ENCODE peak calls at places on chromosomes 16 and 17, in five cellular contexts. One of them, this sample, is unnamed.

GRCh38 chr16:1459967-1460366 is 14.9 kb downstream of the CLCN7 start:
- DNase-seq in amniotic stem cell: no peak
- DNase-seq in coronary artery: no peak
- DNase-seq in breast epithelium: no peak
- DNase-seq in progenitor cell of endocrine pancreas: no peak
- DNase-seq in this sample: no peak

GRCh38 chr17:83175551-83176271 is 96.3 kb downstream of the METRNL start:
- DNase-seq in progenitor cell of endocrine pancreas: no peak
- DNase-seq in coronary artery: no peak
- DNase-seq in amniotic stem cell: no peak
- DNase-seq in breast epithelium: peak; percentile 6
- DNase-seq in this sample: no peak

GRCh38 chr17:42472709-42473521 is 14.2 kb downstream of the ATP6V0A1 start:
- DNase-seq in amniotic stem cell: no peak
- DNase-seq in breast epithelium: no peak
- DNase-seq in coronary artery: no peak
- DNase-seq in progenitor cell of endocrine pancreas: no peak
- DNase-seq in this sample: no peak

GRCh38 chr16:56289412-56289811 is 98.1 kb downstream of the GNAO1 start:
- DNase-seq in amniotic stem cell: no peak
- DNase-seq in breast epithelium: no peak
- DNase-seq in coronary artery: no peak
- DNase-seq in progenitor cell of endocrine pancreas: no peak
- DNase-seq in this sample: no peak

GRCh38 chr17:31388351-31388750 is 3.1 kb upstream of the RAB11FIP4 start:
- DNase-seq in amniotic stem cell: no peak
- DNase-seq in progenitor cell of endocrine pancreas: no peak
- DNase-seq in breast epithelium: no peak
- DNase-seq in coronary artery: no peak
- DNase-seq in this sample: no peak

GRCh38 chr16:48432136-48432535 is 46.9 kb upstream of the SIAH1 start:
- DNase-seq in coronary artery: no peak
- DNase-seq in amniotic stem cell: no peak
- DNase-seq in breast epithelium: no peak
- DNase-seq in progenitor cell of endocrine pancreas: no peak
- DNase-seq in this sample: no peak

GRCh38 chr16:87809150-87809902 is 43.5 kb upstream of the KLHDC4 start:
- DNase-seq in progenitor cell of endocrine pancreas: no peak
- DNase-seq in amniotic stem cell: no peak
- DNase-seq in coronary artery: no peak
- DNase-seq in breast epithelium: no peak
- DNase-seq in this sample: no peak

GRCh38 chr16:18803569-18804462 is 2.5 kb upstream of the ARL6IP1 start:
- DNase-seq in breast epithelium: no peak
- DNase-seq in progenitor cell of endocrine pancreas: no peak
- DNase-seq in coronary artery: no peak
- DNase-seq in amniotic stem cell: no peak
- DNase-seq in this sample: no peak

GRCh38 chr17:7633093-7633492 is 3.2 kb downstream of the SHBG start:
- DNase-seq in breast epithelium: no peak
- DNase-seq in amniotic stem cell: no peak
- DNase-seq in coronary artery: no peak
- DNase-seq in progenitor cell of endocrine pancreas: no peak
- DNase-seq in this sample: no peak

GRCh38 chr17:69870091-69870530 is 204.9 kb upstream of the KCNJ16 start:
- DNase-seq in amniotic stem cell: peak; percentile 20
- DNase-seq in breast epithelium: no peak
- DNase-seq in coronary artery: no peak
- DNase-seq in progenitor cell of endocrine pancreas: no peak
- DNase-seq in this sample: no peak

GRCh38 chr17:80853076-80853475 is 138.6 kb upstream of the CHMP6 start:
- DNase-seq in coronary artery: no peak
- DNase-seq in progenitor cell of endocrine pancreas: no peak
- DNase-seq in amniotic stem cell: no peak
- DNase-seq in breast epithelium: no peak
- DNase-seq in this sample: no peak

GRCh38 chr16:836221-836620 is 35.7 kb upstream of the GNG13 start:
- DNase-seq in amniotic stem cell: no peak
- DNase-seq in progenitor cell of endocrine pancreas: no peak
- DNase-seq in breast epithelium: no peak
- DNase-seq in coronary artery: no peak
- DNase-seq in this sample: no peak

GRCh38 chr16:85370881-85371651 is 242.1 kb upstream of the GSE1 start:
- DNase-seq in amniotic stem cell: no peak
- DNase-seq in coronary artery: no peak
- DNase-seq in breast epithelium: peak; percentile 60
- DNase-seq in progenitor cell of endocrine pancreas: no peak
- DNase-seq in this sample: no peak

GRCh38 chr17:9258115-9259020 is 237.1 kb downstream of the NTN1 start:
- DNase-seq in breast epithelium: no peak
- DNase-seq in coronary artery: no peak
- DNase-seq in progenitor cell of endocrine pancreas: no peak
- DNase-seq in amniotic stem cell: no peak
- DNase-seq in this sample: no peak

GRCh38 chr17:82590216-82590615 is 58.0 kb downstream of the WDR45B start:
- DNase-seq in amniotic stem cell: no peak
- DNase-seq in progenitor cell of endocrine pancreas: no peak
- DNase-seq in coronary artery: no peak
- DNase-seq in breast epithelium: no peak
- DNase-seq in this sample: no peak

GRCh38 chr16:2587891-2588565 is 50.2 kb downstream of the PDPK1 start:
- DNase-seq in amniotic stem cell: no peak
- DNase-seq in coronary artery: peak; percentile 47
- DNase-seq in progenitor cell of endocrine pancreas: no peak
- DNase-seq in breast epithelium: no peak
- DNase-seq in this sample: no peak

GRCh38 chr17:8820311-8821010 is 21.3 kb upstream of the MFSD6L start:
- DNase-seq in coronary artery: no peak
- DNase-seq in breast epithelium: no peak
- DNase-seq in amniotic stem cell: no peak
- DNase-seq in progenitor cell of endocrine pancreas: no peak
- DNase-seq in this sample: peak; percentile 67

GRCh38 chr16:82808036-82808435 is 181.3 kb downstream of the CDH13 start:
- DNase-seq in breast epithelium: no peak
- DNase-seq in amniotic stem cell: no peak
- DNase-seq in progenitor cell of endocrine pancreas: no peak
- DNase-seq in coronary artery: no peak
- DNase-seq in this sample: no peak

GRCh38 chr17:8120520-8121443 is 2.5 kb upstream of the ALOXE3 start:
- DNase-seq in coronary artery: peak; percentile 82
- DNase-seq in amniotic stem cell: no peak
- DNase-seq in progenitor cell of endocrine pancreas: peak; percentile 50
- DNase-seq in breast epithelium: peak; percentile 69
- DNase-seq in this sample: peak; percentile 92

GRCh38 chr17:12229315-12229714 is 208.6 kb downstream of the MAP2K4 start:
- DNase-seq in progenitor cell of endocrine pancreas: no peak
- DNase-seq in coronary artery: no peak
- DNase-seq in breast epithelium: no peak
- DNase-seq in amniotic stem cell: no peak
- DNase-seq in this sample: no peak

GRCh38 chr16:25950586-25951201 is 258.9 kb downstream of the HS3ST4 start:
- DNase-seq in coronary artery: no peak
- DNase-seq in amniotic stem cell: no peak
- DNase-seq in progenitor cell of endocrine pancreas: no peak
- DNase-seq in breast epithelium: no peak
- DNase-seq in this sample: no peak

GRCh38 chr17:7383742-7384488 is 3.0 kb downstream of the TNK1 start:
- DNase-seq in coronary artery: no peak
- DNase-seq in progenitor cell of endocrine pancreas: peak; percentile 58
- DNase-seq in breast epithelium: no peak
- DNase-seq in amniotic stem cell: no peak
- DNase-seq in this sample: peak; percentile 93

GRCh38 chr17:830950-831349 is 48.8 kb downstream of the MRM3 start:
- DNase-seq in coronary artery: no peak
- DNase-seq in amniotic stem cell: no peak
- DNase-seq in breast epithelium: no peak
- DNase-seq in progenitor cell of endocrine pancreas: no peak
- DNase-seq in this sample: no peak

GRCh38 chr17:19724501-19725420 is 8.4 kb upstream of the SLC47A2 start:
- DNase-seq in amniotic stem cell: no peak
- DNase-seq in breast epithelium: peak; percentile 91
- DNase-seq in progenitor cell of endocrine pancreas: no peak
- DNase-seq in coronary artery: no peak
- DNase-seq in this sample: no peak

GRCh38 chr17:9052921-9053320 is 31.6 kb downstream of the NTN1 start:
- DNase-seq in coronary artery: no peak
- DNase-seq in breast epithelium: no peak
- DNase-seq in progenitor cell of endocrine pancreas: no peak
- DNase-seq in amniotic stem cell: no peak
- DNase-seq in this sample: no peak

GRCh38 chr16:88835383-88835782 is 21.4 kb downstream of the GALNS start:
- DNase-seq in breast epithelium: no peak
- DNase-seq in coronary artery: no peak
- DNase-seq in amniotic stem cell: no peak
- DNase-seq in progenitor cell of endocrine pancreas: no peak
- DNase-seq in this sample: no peak

GRCh38 chr16:1564325-1564724 is 30.9 kb downstream of the TMEM204 start:
- DNase-seq in progenitor cell of endocrine pancreas: no peak
- DNase-seq in breast epithelium: no peak
- DNase-seq in coronary artery: no peak
- DNase-seq in amniotic stem cell: no peak
- DNase-seq in this sample: no peak

GRCh38 chr17:57534863-57535651 is 210.0 kb downstream of the CCDC182 start:
- DNase-seq in amniotic stem cell: no peak
- DNase-seq in breast epithelium: peak; percentile 36
- DNase-seq in coronary artery: no peak
- DNase-seq in progenitor cell of endocrine pancreas: no peak
- DNase-seq in this sample: no peak

GRCh38 chr16:88264641-88265285 is 118.0 kb upstream of the ZNF469 start:
- DNase-seq in progenitor cell of endocrine pancreas: no peak
- DNase-seq in breast epithelium: peak; percentile 97
- DNase-seq in amniotic stem cell: peak; percentile 77
- DNase-seq in coronary artery: peak; percentile 97
- DNase-seq in this sample: no peak

GRCh38 chr17:38922538-38923291 is 2.7 kb upstream of the LASP1NB start:
- DNase-seq in amniotic stem cell: peak; percentile 18
- DNase-seq in coronary artery: no peak
- DNase-seq in progenitor cell of endocrine pancreas: no peak
- DNase-seq in breast epithelium: peak; percentile 44
- DNase-seq in this sample: no peak

GRCh38 chr16:74771656-74772315 is 2.8 kb downstream of the FA2H start:
- DNase-seq in coronary artery: no peak
- DNase-seq in progenitor cell of endocrine pancreas: no peak
- DNase-seq in breast epithelium: no peak
- DNase-seq in amniotic stem cell: no peak
- DNase-seq in this sample: peak; percentile 46